ENCODE peak calls at places on chromosomes 6 and 20, in nine cellular contexts. One of them, this sample, is unnamed.

GRCh38 chr6:23498013-23498412 is 628.0 kb upstream of the NRSN1 start:
- DNase-seq in CD4-positive, CD25-positive, alpha-beta regulatory T cell: no peak
- DNase-seq in psoas muscle: no peak
- DNase-seq in mesenchymal stem cell: peak; percentile 34
- DNase-seq in heart right ventricle: no peak
- DNase-seq in endodermal cell: no peak
- DNase-seq in colonic mucosa: no peak
- DNase-seq in GM23248: no peak
- DNase-seq in spleen: no peak
- DNase-seq in this sample: no peak

GRCh38 chr6:145070791-145071190 is 664.5 kb downstream of the EPM2A start:
- DNase-seq in mesenchymal stem cell: peak; percentile 73
- DNase-seq in spleen: no peak
- DNase-seq in CD4-positive, CD25-positive, alpha-beta regulatory T cell: no peak
- DNase-seq in GM23248: peak; percentile 73
- DNase-seq in heart right ventricle: no peak
- DNase-seq in colonic mucosa: no peak
- DNase-seq in endodermal cell: no peak
- DNase-seq in psoas muscle: no peak
- DNase-seq in this sample: no peak

GRCh38 chr6:74753883-74754600 is 451.8 kb downstream of the COL12A1 start:
- DNase-seq in mesenchymal stem cell: no peak
- DNase-seq in heart right ventricle: no peak
- DNase-seq in CD4-positive, CD25-positive, alpha-beta regulatory T cell: no peak
- DNase-seq in GM23248: no peak
- DNase-seq in spleen: no peak
- DNase-seq in colonic mucosa: no peak
- DNase-seq in endodermal cell: no peak
- DNase-seq in psoas muscle: no peak
- DNase-seq in this sample: no peak

GRCh38 chr6:14763139-14763538 is 482.7 kb upstream of the JARID2 start:
- DNase-seq in spleen: no peak
- DNase-seq in GM23248: peak; percentile 60
- DNase-seq in psoas muscle: no peak
- DNase-seq in endodermal cell: no peak
- DNase-seq in CD4-positive, CD25-positive, alpha-beta regulatory T cell: no peak
- DNase-seq in mesenchymal stem cell: peak; percentile 74
- DNase-seq in heart right ventricle: no peak
- DNase-seq in colonic mucosa: no peak
- DNase-seq in this sample: peak; percentile 91

GRCh38 chr20:53884859-53885654 is 185.3 kb downstream of the BCAS1 start:
- DNase-seq in GM23248: no peak
- DNase-seq in endodermal cell: no peak
- DNase-seq in colonic mucosa: no peak
- DNase-seq in heart right ventricle: no peak
- DNase-seq in mesenchymal stem cell: no peak
- DNase-seq in CD4-positive, CD25-positive, alpha-beta regulatory T cell: peak; percentile 65
- DNase-seq in spleen: no peak
- DNase-seq in psoas muscle: no peak
- DNase-seq in this sample: no peak

GRCh38 chr6:42898891-42899361 is 16.9 kb upstream of the PTCRA start:
- DNase-seq in mesenchymal stem cell: peak; percentile 78
- DNase-seq in psoas muscle: no peak
- DNase-seq in colonic mucosa: peak; percentile 84
- DNase-seq in GM23248: peak; percentile 65
- DNase-seq in spleen: peak; percentile 82
- DNase-seq in CD4-positive, CD25-positive, alpha-beta regulatory T cell: peak; percentile 78
- DNase-seq in endodermal cell: peak; percentile 85
- DNase-seq in heart right ventricle: no peak
- DNase-seq in this sample: peak; percentile 69

GRCh38 chr6:42113929-42114636 is 28.3 kb downstream of the C6orf132 start:
- DNase-seq in colonic mucosa: peak; percentile 70
- DNase-seq in heart right ventricle: no peak
- DNase-seq in mesenchymal stem cell: peak; percentile 22
- DNase-seq in spleen: no peak
- DNase-seq in CD4-positive, CD25-positive, alpha-beta regulatory T cell: no peak
- DNase-seq in psoas muscle: no peak
- DNase-seq in GM23248: peak; percentile 20
- DNase-seq in endodermal cell: no peak
- DNase-seq in this sample: peak; percentile 95

GRCh38 chr20:37315293-37316110 is 26.0 kb downstream of the MANBAL start:
- DNase-seq in CD4-positive, CD25-positive, alpha-beta regulatory T cell: no peak
- DNase-seq in mesenchymal stem cell: peak; percentile 91
- DNase-seq in GM23248: peak; percentile 81
- DNase-seq in colonic mucosa: no peak
- DNase-seq in psoas muscle: peak; percentile 83
- DNase-seq in heart right ventricle: peak; percentile 83
- DNase-seq in endodermal cell: no peak
- DNase-seq in spleen: no peak
- DNase-seq in this sample: no peak

GRCh38 chr6:29632789-29633531 is at the start of gene GABBR1:
- DNase-seq in endodermal cell: peak; percentile 95
- DNase-seq in colonic mucosa: peak; percentile 90
- DNase-seq in GM23248: peak; percentile 96
- DNase-seq in heart right ventricle: peak; percentile 88
- DNase-seq in psoas muscle: peak; percentile 88
- DNase-seq in spleen: peak; percentile 94
- DNase-seq in CD4-positive, CD25-positive, alpha-beta regulatory T cell: peak; percentile 80
- DNase-seq in mesenchymal stem cell: peak; percentile 94
- DNase-seq in this sample: peak; percentile 70

GRCh38 chr6:99587792-99588191 is 18.8 kb upstream of the PRDM13 start:
- DNase-seq in psoas muscle: no peak
- DNase-seq in heart right ventricle: no peak
- DNase-seq in colonic mucosa: no peak
- DNase-seq in GM23248: no peak
- DNase-seq in spleen: no peak
- DNase-seq in mesenchymal stem cell: no peak
- DNase-seq in endodermal cell: no peak
- DNase-seq in CD4-positive, CD25-positive, alpha-beta regulatory T cell: no peak
- DNase-seq in this sample: no peak

GRCh38 chr6:24763578-24763977 is 11.2 kb upstream of the GMNN start:
- DNase-seq in mesenchymal stem cell: no peak
- DNase-seq in colonic mucosa: peak; percentile 60
- DNase-seq in spleen: no peak
- DNase-seq in GM23248: no peak
- DNase-seq in endodermal cell: no peak
- DNase-seq in psoas muscle: no peak
- DNase-seq in CD4-positive, CD25-positive, alpha-beta regulatory T cell: no peak
- DNase-seq in heart right ventricle: no peak
- DNase-seq in this sample: peak; percentile 97

GRCh38 chr6:129672883-129673631 is 36.9 kb downstream of the ARHGAP18 start:
- DNase-seq in GM23248: peak; percentile 80
- DNase-seq in spleen: no peak
- DNase-seq in mesenchymal stem cell: peak; percentile 81
- DNase-seq in heart right ventricle: no peak
- DNase-seq in colonic mucosa: no peak
- DNase-seq in psoas muscle: no peak
- DNase-seq in CD4-positive, CD25-positive, alpha-beta regulatory T cell: peak; percentile 82
- DNase-seq in endodermal cell: no peak
- DNase-seq in this sample: peak; percentile 44

GRCh38 chr6:83862776-83863471 is 3.4 kb downstream of the CYB5R4 start:
- DNase-seq in heart right ventricle: no peak
- DNase-seq in CD4-positive, CD25-positive, alpha-beta regulatory T cell: no peak
- DNase-seq in endodermal cell: no peak
- DNase-seq in GM23248: no peak
- DNase-seq in psoas muscle: no peak
- DNase-seq in colonic mucosa: no peak
- DNase-seq in mesenchymal stem cell: peak; percentile 67
- DNase-seq in spleen: no peak
- DNase-seq in this sample: no peak

GRCh38 chr6:43076093-43076927 is at the start of gene PTK7:
- DNase-seq in mesenchymal stem cell: peak; percentile 65
- DNase-seq in psoas muscle: no peak
- DNase-seq in spleen: no peak
- DNase-seq in GM23248: peak; percentile 77
- DNase-seq in heart right ventricle: no peak
- DNase-seq in colonic mucosa: peak; percentile 43
- DNase-seq in endodermal cell: peak; percentile 96
- DNase-seq in CD4-positive, CD25-positive, alpha-beta regulatory T cell: peak; percentile 32
- DNase-seq in this sample: no peak

GRCh38 chr6:4567141-4567540 is 209.1 kb upstream of the CDYL start:
- DNase-seq in mesenchymal stem cell: peak; percentile 72
- DNase-seq in endodermal cell: no peak
- DNase-seq in spleen: no peak
- DNase-seq in CD4-positive, CD25-positive, alpha-beta regulatory T cell: no peak
- DNase-seq in psoas muscle: no peak
- DNase-seq in heart right ventricle: no peak
- DNase-seq in GM23248: peak; percentile 85
- DNase-seq in colonic mucosa: no peak
- DNase-seq in this sample: no peak

GRCh38 chr6:7912736-7913517 is 2.3 kb upstream of the TXNDC5 start:
- DNase-seq in psoas muscle: no peak
- DNase-seq in heart right ventricle: no peak
- DNase-seq in endodermal cell: peak; percentile 25
- DNase-seq in colonic mucosa: no peak
- DNase-seq in CD4-positive, CD25-positive, alpha-beta regulatory T cell: no peak
- DNase-seq in GM23248: no peak
- DNase-seq in spleen: no peak
- DNase-seq in mesenchymal stem cell: no peak
- DNase-seq in this sample: no peak

DNA sequence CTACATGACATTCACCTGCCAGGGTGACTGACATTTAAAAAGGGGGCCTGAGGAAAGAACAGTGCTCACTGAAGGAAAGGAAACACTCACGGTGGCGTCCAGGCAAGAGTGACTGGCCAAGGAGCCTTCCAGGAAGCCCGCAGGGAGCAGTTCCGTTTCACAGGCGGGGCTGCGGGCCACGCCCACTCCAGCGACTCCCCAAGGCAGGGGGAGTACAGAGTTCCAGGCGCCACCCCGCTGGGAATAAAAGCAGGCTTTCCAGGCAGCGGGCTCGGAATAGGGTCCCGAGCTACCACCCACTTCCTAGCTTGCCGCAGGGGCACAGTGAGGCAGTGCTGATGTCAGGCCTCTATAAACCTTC is 34.2 kb downstream of the PKIG start:
- DNase-seq in spleen: peak; percentile 67
- DNase-seq in colonic mucosa: peak; percentile 53
- DNase-seq in heart right ventricle: peak; percentile 74
- DNase-seq in CD4-positive, CD25-positive, alpha-beta regulatory T cell: no peak
- DNase-seq in endodermal cell: peak; percentile 73
- DNase-seq in psoas muscle: peak; percentile 80
- DNase-seq in GM23248: no peak
- DNase-seq in mesenchymal stem cell: no peak
- DNase-seq in this sample: peak; percentile 47
- H3K27ac ChIP-seq in spleen: no peak overlapping the region
- H3K27ac ChIP-seq in colonic mucosa: no peak overlapping the region
- H3K27ac ChIP-seq in heart right ventricle: peak overlapping the region; percentile 79
- H3K27ac ChIP-seq in CD4-positive, CD25-positive, alpha-beta regulatory T cell: no peak overlapping the region
- H3K27ac ChIP-seq in endodermal cell: no peak overlapping the region
- H3K27ac ChIP-seq in psoas muscle: peak overlapping the region; percentile 73
- H3K27ac ChIP-seq in GM23248: no peak overlapping the region
- H3K27ac ChIP-seq in mesenchymal stem cell: no peak overlapping the region
- H3K27ac ChIP-seq in this sample: no peak overlapping the region

GRCh38 chr20:57690525-57690924 is 19.3 kb downstream of the PMEPA1 start:
- DNase-seq in heart right ventricle: no peak
- DNase-seq in spleen: no peak
- DNase-seq in endodermal cell: no peak
- DNase-seq in colonic mucosa: no peak
- DNase-seq in psoas muscle: no peak
- DNase-seq in GM23248: no peak
- DNase-seq in mesenchymal stem cell: no peak
- DNase-seq in CD4-positive, CD25-positive, alpha-beta regulatory T cell: no peak
- DNase-seq in this sample: no peak
- H3K4me1 ChIP-seq in heart right ventricle: peaks cover 37% of the 10 kb centered on the region
- H3K4me1 ChIP-seq in spleen: peaks cover 29% of the 10 kb centered on the region
- H3K4me1 ChIP-seq in endodermal cell: peaks cover 15% of the 10 kb centered on the region
- H3K4me1 ChIP-seq in colonic mucosa: peaks cover 13% of the 10 kb centered on the region
- H3K4me1 ChIP-seq in psoas muscle: peaks cover 37% of the 10 kb centered on the region
- H3K4me1 ChIP-seq in GM23248: no peaks in the 10 kb centered on the region
- H3K4me1 ChIP-seq in mesenchymal stem cell: peaks cover 27% of the 10 kb centered on the region
- H3K4me1 ChIP-seq in CD4-positive, CD25-positive, alpha-beta regulatory T cell: no peaks in the 10 kb centered on the region
- H3K4me1 ChIP-seq in this sample: peaks cover 2% of the 10 kb centered on the region

GRCh38 chr20:17406191-17406590 is 125.0 kb downstream of the BFSP1 start:
- DNase-seq in spleen: no peak
- DNase-seq in endodermal cell: no peak
- DNase-seq in psoas muscle: no peak
- DNase-seq in mesenchymal stem cell: no peak
- DNase-seq in heart right ventricle: no peak
- DNase-seq in GM23248: no peak
- DNase-seq in colonic mucosa: no peak
- DNase-seq in CD4-positive, CD25-positive, alpha-beta regulatory T cell: no peak
- DNase-seq in this sample: no peak

GRCh38 chr20:17403496-17403895 is 127.7 kb downstream of the BFSP1 start:
- DNase-seq in CD4-positive, CD25-positive, alpha-beta regulatory T cell: no peak
- DNase-seq in psoas muscle: no peak
- DNase-seq in spleen: no peak
- DNase-seq in GM23248: no peak
- DNase-seq in heart right ventricle: no peak
- DNase-seq in mesenchymal stem cell: no peak
- DNase-seq in colonic mucosa: no peak
- DNase-seq in endodermal cell: no peak
- DNase-seq in this sample: no peak

GRCh38 chr20:17407550-17407949 is 123.6 kb downstream of the BFSP1 start:
- DNase-seq in GM23248: no peak
- DNase-seq in mesenchymal stem cell: no peak
- DNase-seq in spleen: no peak
- DNase-seq in psoas muscle: no peak
- DNase-seq in colonic mucosa: no peak
- DNase-seq in heart right ventricle: no peak
- DNase-seq in endodermal cell: no peak
- DNase-seq in CD4-positive, CD25-positive, alpha-beta regulatory T cell: no peak
- DNase-seq in this sample: no peak
- H3K27me3 ChIP-seq in GM23248: peaks cover 7% of the 10 kb centered on the region
- H3K27me3 ChIP-seq in mesenchymal stem cell: peaks cover 47% of the 10 kb centered on the region
- H3K27me3 ChIP-seq in spleen: peaks cover 10% of the 10 kb centered on the region
- H3K27me3 ChIP-seq in psoas muscle: peaks cover 4% of the 10 kb centered on the region
- H3K27me3 ChIP-seq in colonic mucosa: no peaks in the 10 kb centered on the region
- H3K27me3 ChIP-seq in heart right ventricle: peaks cover 14% of the 10 kb centered on the region
- H3K27me3 ChIP-seq in endodermal cell: no peaks in the 10 kb centered on the region
- H3K27me3 ChIP-seq in CD4-positive, CD25-positive, alpha-beta regulatory T cell: peaks cover 4% of the 10 kb centered on the region
- H3K27me3 ChIP-seq in this sample: peaks cover 2% of the 10 kb centered on the region

GRCh38 chr6:11650297-11650696 is 112.7 kb downstream of the TMEM170B start:
- DNase-seq in CD4-positive, CD25-positive, alpha-beta regulatory T cell: no peak
- DNase-seq in psoas muscle: no peak
- DNase-seq in colonic mucosa: no peak
- DNase-seq in spleen: no peak
- DNase-seq in endodermal cell: peak; percentile 91
- DNase-seq in heart right ventricle: peak; percentile 32
- DNase-seq in mesenchymal stem cell: peak; percentile 67
- DNase-seq in GM23248: peak; percentile 56
- DNase-seq in this sample: no peak

GRCh38 chr6:11650711-11651110 is 113.2 kb downstream of the TMEM170B start:
- DNase-seq in colonic mucosa: no peak
- DNase-seq in endodermal cell: peak; percentile 50
- DNase-seq in GM23248: no peak
- DNase-seq in heart right ventricle: no peak
- DNase-seq in CD4-positive, CD25-positive, alpha-beta regulatory T cell: no peak
- DNase-seq in psoas muscle: no peak
- DNase-seq in spleen: no peak
- DNase-seq in mesenchymal stem cell: peak; percentile 36
- DNase-seq in this sample: no peak

GRCh38 chr6:11653028-11653583 is 115.6 kb downstream of the TMEM170B start:
- DNase-seq in endodermal cell: peak; percentile 69
- DNase-seq in colonic mucosa: no peak
- DNase-seq in spleen: no peak
- DNase-seq in GM23248: peak; percentile 89
- DNase-seq in mesenchymal stem cell: peak; percentile 94
- DNase-seq in CD4-positive, CD25-positive, alpha-beta regulatory T cell: peak; percentile 88
- DNase-seq in heart right ventricle: no peak
- DNase-seq in psoas muscle: no peak
- DNase-seq in this sample: no peak

GRCh38 chr6:11656486-11656885 is 118.9 kb downstream of the TMEM170B start:
- DNase-seq in GM23248: no peak
- DNase-seq in mesenchymal stem cell: no peak
- DNase-seq in endodermal cell: peak; percentile 52
- DNase-seq in psoas muscle: no peak
- DNase-seq in CD4-positive, CD25-positive, alpha-beta regulatory T cell: no peak
- DNase-seq in heart right ventricle: no peak
- DNase-seq in colonic mucosa: no peak
- DNase-seq in spleen: no peak
- DNase-seq in this sample: no peak

GRCh38 chr6:11654876-11655275 is 117.3 kb downstream of the TMEM170B start:
- DNase-seq in GM23248: peak; percentile 36
- DNase-seq in psoas muscle: no peak
- DNase-seq in colonic mucosa: no peak
- DNase-seq in CD4-positive, CD25-positive, alpha-beta regulatory T cell: no peak
- DNase-seq in endodermal cell: no peak
- DNase-seq in mesenchymal stem cell: peak; percentile 24
- DNase-seq in spleen: no peak
- DNase-seq in heart right ventricle: no peak
- DNase-seq in this sample: no peak
- H3K27ac ChIP-seq in GM23248: peak overlapping the region; percentile 25
- H3K27ac ChIP-seq in psoas muscle: no peak overlapping the region
- H3K27ac ChIP-seq in colonic mucosa: no peak overlapping the region
- H3K27ac ChIP-seq in CD4-positive, CD25-positive, alpha-beta regulatory T cell: no peak overlapping the region
- H3K27ac ChIP-seq in endodermal cell: no peak overlapping the region
- H3K27ac ChIP-seq in mesenchymal stem cell: peak overlapping the region; percentile 97
- H3K27ac ChIP-seq in spleen: no peak overlapping the region
- H3K27ac ChIP-seq in heart right ventricle: no peak overlapping the region
- H3K27ac ChIP-seq in this sample: no peak overlapping the region

This sample was measured in small intestine.